ENCODE peak calls at places on chromosome 3, in four cellular contexts. K is HepG2, R is GM12878, B is H1. Z is an unnamed sample.

GRCh38 chr3:143363276-143363675 is 243.7 kb downstream of the CHST2 start:
- DNase-seq in K (no peak), B (no peak), R (no peak), Z (no peak)

GRCh38 chr3:102810937-102811336 is 376.1 kb downstream of the ZPLD1 start:
- DNase-seq in B (no peak), R (no peak), K (no peak), Z (no peak)

GRCh38 chr3:99999541-99999940 is 114.8 kb downstream of the FILIP1L start:
- DNase-seq in R (no peak), B (no peak), K (no peak), Z (no peak)

GRCh38 chr3:138180375-138181029 is 5.8 kb upstream of the DBR1 start:
- DNase-seq in B (no peak), R (no peak), K (peak; percentile 50), Z (peak; percentile 28)

GRCh38 chr3:126348308-126348920 is 8.8 kb downstream of the KLF15 start:
- DNase-seq in B (no peak), R (no peak), K (no peak), Z (no peak)

GRCh38 chr3:50648297-50648696 is 26.4 kb upstream of the DOCK3 start:
- DNase-seq in B (no peak), R (no peak), K (no peak), Z (peak; percentile 23)

GRCh38 chr3:155572085-155572484 is 172.8 kb downstream of the PLCH1 start:
- DNase-seq in R (no peak), B (no peak), K (no peak), Z (no peak)

GRCh38 chr3:105752791-105753415 is 115.9 kb downstream of the CBLB start:
- DNase-seq in B (no peak), R (no peak), K (no peak), Z (no peak)

GRCh38 chr3:167318996-167319615 is 61.0 kb downstream of the ZBBX start:
- DNase-seq in R (no peak), B (no peak), K (no peak), Z (no peak)

GRCh38 chr3:10421996-10422395 is 83.4 kb downstream of the ATP2B2 start:
- DNase-seq in K (no peak), R (no peak), B (no peak), Z (no peak)

GRCh38 chr3:169002689-169003088 is 660.8 kb downstream of the MECOM start:
- DNase-seq in R (no peak), B (peak; percentile 58), K (no peak), Z (no peak)

GRCh38 chr3:135871311-135871710 is 94.2 kb upstream of the PPP2R3A start:
- DNase-seq in B (no peak), R (no peak), K (no peak), Z (no peak)
- TF ChIP-seq CBX5 in B (no peak), R (no peak), K (no peak), Z (no peak)

GRCh38 chr3:136929984-136930671 is 27.7 kb upstream of the IL20RB start:
- DNase-seq in B (no peak), K (no peak), R (no peak), Z (no peak)
- TF ChIP-seq CBX5 in B (no peak), K (no peak), R (no peak), Z (no peak)

GRCh38 chr3:170467560-170467959 is 48.9 kb downstream of the CLDN11 start:
- DNase-seq in R (no peak), B (no peak), K (no peak), Z (no peak)

GRCh38 chr3:170470063-170471006 is 51.7 kb downstream of the CLDN11 start:
- DNase-seq in B (no peak), K (no peak), R (no peak), Z (no peak)

GRCh38 chr3:170473358-170473757 is 54.7 kb downstream of the CLDN11 start:
- DNase-seq in R (no peak), B (no peak), K (no peak), Z (no peak)

GRCh38 chr3:170469151-170470062 is 50.7 kb downstream of the CLDN11 start:
- DNase-seq in B (no peak), R (no peak), K (no peak), Z (no peak)

GRCh38 chr3:170471149-170471548 is 52.5 kb downstream of the CLDN11 start:
- DNase-seq in R (no peak), K (no peak), B (no peak), Z (no peak)
- TF ChIP-seq CBX5 in R (no peak), K (no peak), B (no peak), Z (no peak)

GRCh38 chr3:185402561-185402960 is 39.6 kb downstream of the MAP3K13 start:
- DNase-seq in K (no peak), B (no peak), R (no peak), Z (no peak)
- TF ChIP-seq CBX5 in K (no peak), B (no peak), R (no peak), Z (no peak)

DNA sequence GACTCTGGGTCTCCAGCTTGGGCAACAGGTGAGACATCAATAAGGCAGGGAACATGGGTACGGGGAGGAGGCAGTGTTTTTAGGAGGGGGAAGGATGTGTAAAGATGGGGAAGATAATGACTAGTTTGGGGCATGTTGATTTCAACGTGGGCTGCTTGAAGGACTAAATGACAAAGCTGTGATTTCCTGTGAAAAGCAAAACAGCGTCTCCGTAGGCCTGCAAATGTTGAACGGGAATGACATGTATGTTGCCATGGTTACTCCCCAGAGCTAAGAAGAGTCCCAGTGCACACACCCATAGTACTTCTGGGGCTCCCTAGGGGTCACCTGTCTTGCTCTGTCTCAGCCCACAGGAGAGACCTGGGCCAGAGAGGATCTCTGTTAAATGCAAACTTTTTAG is 71.3 kb upstream of the ETV5 start:
- DNase-seq in K (no peak), B (no peak), R (no peak), Z (no peak)
- TF ChIP-seq CBX5 in K (no peak), B (no peak), R (no peak), Z (no peak)

GRCh38 chr3:109278546-109278945 is 37.8 kb downstream of the DPPA2 start:
- DNase-seq in K (no peak), B (no peak), R (no peak), Z (no peak)

GRCh38 chr3:109270779-109271178 is 45.5 kb downstream of the DPPA2 start:
- DNase-seq in K (no peak), B (no peak), R (no peak), Z (no peak)

GRCh38 chr3:109278141-109278540 is 38.2 kb downstream of the DPPA2 start:
- DNase-seq in K (no peak), B (no peak), R (no peak), Z (no peak)

GRCh38 chr3:109275702-109276293 is 40.5 kb downstream of the DPPA2 start:
- DNase-seq in R (no peak), B (peak; percentile 3), K (peak; percentile 42), Z (peak; percentile 24)
- TF ChIP-seq CBX5 in R (no peak), B (no peak), K (no peak), Z (no peak)

DNA sequence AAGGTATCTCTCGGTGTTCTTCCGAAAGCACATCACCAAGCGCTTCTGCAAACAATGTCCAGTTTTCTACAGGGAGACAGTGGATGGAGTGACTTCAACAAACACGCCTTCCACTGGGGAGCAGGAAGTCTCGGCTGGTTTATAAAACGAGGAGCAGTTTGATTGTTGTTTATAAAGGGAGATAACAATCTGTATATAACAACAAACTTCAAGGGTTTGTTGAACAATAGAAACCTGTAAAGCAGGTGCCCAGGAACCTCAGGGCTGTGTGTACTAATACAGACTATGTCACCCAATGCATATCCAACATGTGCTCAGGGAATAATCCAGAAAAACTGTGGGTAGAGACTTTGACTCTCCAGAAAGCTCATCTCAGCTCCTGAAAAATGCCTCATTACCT is 4.6 kb downstream of the CCR2 start:
- DNase-seq in B (no peak), K (no peak), R (no peak), Z (no peak)
- TF ChIP-seq CBX5 in B (no peak), K (no peak), R (no peak), Z (no peak)